ENCODE peak calls at places on chromosomes 6 and 20, in five cellular contexts. B, C, J, X and D are unnamed samples.

GRCh38 chr6:27502508-27503435 is 29.9 kb upstream of the ZNF184 start:
- DNase-seq in C (peak), B (peak), X (peak), J (peak), D (peak)

GRCh38 chr6:37314803-37315515 is 38.8 kb upstream of the RNF8 start:
- DNase-seq in J (no peak), X (peak), C (peak), B (peak), D (peak)

GRCh38 chr6:4039348-4039747 is 39.6 kb downstream of the FAM217A start:
- DNase-seq in C (peak), B (no peak), X (no peak), J (no peak), D (no peak)

GRCh38 chr20:21099653-21100589 is 6.2 kb downstream of the LINC00237 start:
- DNase-seq in C (peak), J (no peak), B (peak), X (peak), D (peak)

GRCh38 chr20:63151554-63152321 is 64.2 kb downstream of the YTHDF1 start:
- DNase-seq in B (no peak), X (no peak), C (no peak), J (no peak), D (peak)

GRCh38 chr6:161549977-161550655 is 276.3 kb upstream of the AGPAT4 start:
- DNase-seq in C (no peak), J (no peak), B (no peak), X (peak), D (no peak)

GRCh38 chr6:20192625-20193024 is 19.6 kb downstream of the MBOAT1 start:
- DNase-seq in B (no peak), C (no peak), X (no peak), J (no peak), D (no peak)

GRCh38 chr6:3288711-3289663 is 30.2 kb downstream of the PSMG4 start:
- DNase-seq in X (no peak), C (no peak), B (no peak), J (no peak), D (no peak)

GRCh38 chr6:31588871-31589650 is 3.0 kb downstream of the LST1 start:
- DNase-seq in C (no peak), J (no peak), B (no peak), X (no peak), D (no peak)

GRCh38 chr6:87342829-87343228 is 1.8 kb upstream of the C6orf163 start:
- DNase-seq in X (no peak), C (no peak), J (no peak), B (no peak), D (no peak)

GRCh38 chr6:155530219-155530834 is 74.7 kb upstream of the NOX3 start:
- DNase-seq in B (no peak), X (peak), J (no peak), C (peak), D (peak)

GRCh38 chr20:63032861-63033634 is 26.3 kb upstream of the BHLHE23 start:
- DNase-seq in B (peak), C (no peak), X (peak), J (no peak), D (no peak)

GRCh38 chr6:9766240-9766915 is 648.5 kb downstream of the TFAP2A start:
- DNase-seq in X (peak), C (peak), B (no peak), J (no peak), D (peak)

GRCh38 chr20:32560989-32561830 is 23.9 kb downstream of the NOL4L start:
- DNase-seq in J (no peak), X (no peak), C (peak), B (no peak), D (no peak)

GRCh38 chr20:57294558-57294957 is 28.1 kb upstream of the BMP7 start:
- DNase-seq in J (peak), B (no peak), X (peak), C (no peak), D (no peak)

GRCh38 chr6:51398793-51399192 is 580.1 kb downstream of the TFAP2B start:
- DNase-seq in J (no peak), B (no peak), C (no peak), X (no peak), D (no peak)

GRCh38 chr6:40328376-40328987 is 258.7 kb downstream of the LRFN2 start:
- DNase-seq in B (peak), X (peak), C (no peak), J (no peak), D (no peak)

GRCh38 chr20:50870572-50871161 is 60.6 kb downstream of the ADNP start:
- DNase-seq in X (peak), C (peak), J (peak), B (peak), D (peak)

GRCh38 chr6:87656857-87657256 is 45.2 kb downstream of the AKIRIN2 start:
- DNase-seq in C (no peak), X (no peak), J (no peak), B (no peak), D (no peak)

DNA sequence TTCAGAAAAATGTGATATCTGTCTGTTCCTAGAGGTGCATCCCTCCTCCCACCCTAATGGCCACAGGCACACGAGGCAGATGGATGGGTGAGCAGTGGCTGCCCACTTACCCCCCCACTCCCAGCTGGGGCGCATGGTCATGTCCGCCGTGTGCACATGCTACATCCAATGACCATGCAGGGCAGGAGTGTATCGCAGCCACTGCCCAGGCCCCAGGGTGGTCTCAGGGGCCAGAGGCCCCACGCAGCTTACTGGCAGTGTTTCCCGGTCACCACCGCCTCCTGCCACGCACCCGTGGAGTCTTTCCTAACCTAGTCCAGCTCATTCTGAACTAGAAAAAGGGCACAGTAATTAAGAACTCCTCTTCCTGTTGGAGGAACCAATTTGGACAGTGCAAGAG is 11.7 kb upstream of the HTR1B start:
- DNase-seq in J (no peak), B (no peak), C (no peak), X (no peak), D (no peak)
- H2BK5ac ChIP-seq in J (no peak), B (no peak), C (no peak), X (no peak), D (no peak)

GRCh38 chr6:11092654-11093053 is 980 bp upstream of the SMIM13 start:
- DNase-seq in J (no peak), C (no peak), B (no peak), X (no peak), D (no peak)

GRCh38 chr6:11093591-11094410 is at the start of gene SMIM13:
- DNase-seq in J (peak), B (peak), C (peak), X (peak), D (peak)

GRCh38 chr6:11085758-11086435 is 7.7 kb upstream of the SMIM13 start:
- DNase-seq in C (peak), X (peak), B (no peak), J (no peak), D (peak)

GRCh38 chr6:11093065-11093590 is 506 bp upstream of the SMIM13 start:
- DNase-seq in B (peak), X (no peak), C (no peak), J (no peak), D (peak)

DNA sequence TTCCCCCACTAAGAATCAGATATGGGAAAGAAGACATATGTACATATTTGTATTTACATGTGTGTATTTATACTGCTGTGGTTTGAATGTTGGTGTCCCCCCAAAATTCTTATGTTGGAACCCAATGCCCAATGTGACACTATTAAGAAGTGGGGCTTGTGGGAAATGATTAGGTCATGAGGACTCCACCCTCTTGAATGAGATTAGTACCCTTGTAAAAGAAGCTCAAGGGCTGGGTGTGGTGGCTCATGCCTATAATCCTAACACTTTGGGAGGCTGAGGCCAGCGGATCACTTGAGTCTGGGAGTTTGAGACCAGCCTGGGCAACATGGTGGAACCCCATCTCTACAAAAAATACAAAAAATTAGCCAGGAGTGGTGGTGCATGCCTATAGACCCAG is 3.9 kb upstream of the SMIM13 start:
- DNase-seq in C (no peak), B (no peak), J (no peak), X (no peak), D (no peak)
- H3K18ac ChIP-seq in C (no peak), B (no peak), J (no peak), X (no peak), D (no peak)

DNA sequence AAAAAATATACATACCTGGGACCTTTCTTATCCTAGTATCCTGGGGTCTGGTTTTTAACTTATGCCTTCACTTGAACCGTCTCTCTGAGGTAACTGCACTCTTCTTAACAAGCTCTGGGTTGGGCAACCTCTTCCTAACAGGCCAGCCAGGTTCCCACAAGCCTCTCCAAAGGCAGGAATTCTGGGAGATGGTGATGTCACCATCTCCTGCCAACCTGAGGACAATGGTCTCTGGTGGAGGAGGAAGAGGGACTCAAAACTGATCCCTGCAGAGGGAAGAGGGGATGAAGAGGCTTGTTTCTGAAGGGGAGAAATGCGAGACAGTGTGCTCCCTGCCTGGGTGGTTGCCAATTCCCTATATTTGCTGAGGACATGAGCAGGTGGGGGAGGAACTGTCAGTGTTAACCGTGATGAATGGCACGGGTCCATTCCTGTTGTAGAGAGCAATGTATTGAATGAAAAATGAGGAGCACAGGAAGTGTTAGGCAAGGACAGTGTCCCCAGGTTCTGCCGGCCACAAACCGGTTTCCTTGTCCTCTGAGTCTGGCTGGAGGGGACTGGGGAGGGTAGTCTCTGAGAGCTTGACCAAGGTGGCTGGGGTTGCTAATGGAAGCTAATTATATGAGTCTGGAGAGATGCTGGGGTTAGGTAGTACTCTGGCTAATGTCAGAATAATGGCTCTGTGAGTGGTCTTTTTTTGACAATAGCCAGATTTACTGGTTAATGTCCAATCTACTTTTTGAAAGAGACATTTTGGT is 95.4 kb downstream of the KCNB1 start:
- DNase-seq in J (no peak), C (no peak), B (no peak), X (peak), D (no peak)
- H2BK15ac ChIP-seq in J (no peak), C (no peak), B (no peak), X (no peak), D (no peak)

DNA sequence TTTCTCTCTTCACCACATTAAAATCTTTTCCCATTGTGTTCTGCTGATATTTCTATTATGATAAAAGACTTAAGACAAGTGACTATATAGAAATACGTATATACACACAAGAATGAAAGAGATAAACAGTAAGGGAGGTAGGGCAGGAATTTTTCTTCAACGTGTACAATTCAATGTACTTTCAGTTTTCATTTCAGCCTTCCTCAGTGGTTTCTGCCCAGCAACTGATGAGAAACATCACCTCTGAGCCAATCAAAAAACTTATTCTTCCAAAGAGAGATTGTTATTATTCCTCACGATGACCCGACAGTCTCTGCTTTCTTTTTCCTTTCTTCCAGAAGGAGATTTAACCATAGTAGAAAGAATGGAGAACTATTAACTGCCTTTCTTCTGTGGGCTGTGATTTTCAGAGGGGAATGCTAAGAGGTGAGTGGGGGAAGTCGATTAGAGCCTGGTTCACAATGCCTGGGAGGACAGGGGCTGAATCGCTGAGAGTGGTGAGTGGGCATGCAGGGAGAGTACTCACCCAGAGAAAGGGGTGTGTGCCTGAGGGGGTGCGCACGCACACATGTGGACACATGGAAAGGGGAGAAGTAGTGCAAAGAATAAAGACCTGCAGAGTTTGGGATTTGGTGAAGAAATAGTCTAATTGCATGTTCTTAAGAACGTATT is at the start of gene BTN3A1:
- DNase-seq in J (peak), C (peak), X (peak), B (peak), D (peak)
- H2BK5ac ChIP-seq in J (no peak), C (no peak), X (no peak), B (no peak), D (peak)

DNA sequence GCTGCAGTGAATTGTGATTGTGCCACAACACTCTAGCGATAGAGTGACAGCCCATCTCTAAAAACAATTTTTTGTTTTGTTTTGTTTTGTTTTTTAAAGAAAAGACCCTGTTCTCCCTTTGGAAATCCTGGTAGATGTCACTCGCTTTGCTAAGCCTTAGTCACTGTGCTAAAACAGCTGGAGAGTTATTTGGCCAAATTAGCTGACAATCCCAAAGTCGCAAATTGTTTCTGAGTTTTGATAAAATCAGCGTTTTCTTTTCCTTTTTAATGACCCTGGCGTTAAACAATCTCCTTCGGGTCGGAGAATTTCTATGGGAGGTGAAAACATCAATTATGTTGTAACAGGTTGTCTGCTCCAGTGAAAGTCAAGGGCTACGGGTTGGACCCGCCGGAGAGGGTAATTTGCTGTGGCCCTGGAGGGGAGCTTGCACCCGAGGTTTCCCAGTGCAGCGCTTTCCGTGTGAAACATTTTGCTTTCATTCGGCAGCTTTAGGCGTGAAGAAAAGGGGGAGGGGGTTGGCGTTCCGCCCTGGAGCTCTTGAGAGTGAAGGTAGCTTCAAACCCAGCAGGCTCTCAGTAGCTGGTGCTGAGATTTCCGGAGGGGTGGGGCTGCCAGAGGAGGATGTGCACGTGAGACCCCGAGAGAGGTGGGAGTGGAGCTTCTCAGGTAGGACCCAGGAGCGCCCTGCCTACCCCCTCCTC is 296.6 kb downstream of the PHACTR1 start:
- DNase-seq in B (peak), C (peak), X (peak), J (peak), D (no peak)
- H3K18ac ChIP-seq in B (no peak), C (no peak), X (no peak), J (peak), D (no peak)

DNA sequence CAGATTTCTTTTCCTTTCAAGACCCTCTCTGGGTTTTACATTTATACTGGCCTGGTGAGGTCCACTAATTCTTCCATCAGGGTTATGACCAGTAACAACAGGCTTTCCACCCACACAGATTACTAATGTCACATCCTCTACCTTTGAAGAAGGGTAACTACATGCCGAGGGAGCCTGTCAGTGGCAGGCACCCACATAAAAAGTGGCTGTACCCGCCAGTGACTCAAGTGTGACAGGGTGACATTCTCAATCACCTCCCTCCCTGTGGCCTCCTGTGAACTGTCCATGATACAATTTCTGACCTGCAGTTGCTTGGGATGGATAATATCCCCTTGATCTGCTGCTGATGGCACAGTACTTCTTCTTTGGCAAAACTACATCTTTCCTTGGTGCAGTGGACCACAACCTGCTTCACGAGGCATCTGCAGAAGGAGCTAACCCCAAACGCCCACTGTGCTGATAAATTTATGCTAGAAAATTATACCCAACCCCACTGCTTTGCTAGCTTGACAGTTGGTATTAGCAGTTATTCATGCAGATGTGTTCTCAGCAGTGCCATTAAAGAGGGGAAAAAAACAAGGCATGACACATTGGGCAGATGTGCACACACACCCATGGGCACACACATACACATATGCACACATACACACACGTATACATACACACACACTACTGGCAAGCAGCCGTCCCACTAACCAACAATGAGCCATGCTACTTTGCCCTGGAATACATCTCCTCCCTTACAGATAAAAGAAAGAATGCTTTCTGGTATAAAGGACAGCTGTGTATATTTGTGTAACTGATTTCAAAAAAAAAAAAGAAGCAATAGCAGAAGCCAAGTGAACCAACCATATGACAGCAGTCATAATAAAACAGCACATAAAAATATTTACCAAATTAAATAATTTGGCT is 20.8 kb downstream of the GFOD1 start:
- DNase-seq in J (no peak), C (no peak), X (no peak), B (no peak), D (no peak)
- H2BK15ac ChIP-seq in J (no peak), C (no peak), X (no peak), B (no peak), D (no peak)

GRCh38 chr20:24461848-24462247 is 7.6 kb upstream of the SYNDIG1 start:
- DNase-seq in X (no peak), C (no peak), J (no peak), B (no peak), D (no peak)
- H2BK5ac ChIP-seq in X (no peak), C (no peak), J (no peak), B (no peak), D (no peak)